ENCODE peak calls at places on chromosomes 6 and 20, in seven cellular contexts. U is Ammon's horn, R is uterus, O is lower leg skin, G is Right ventricle myocardium superior, P is neural progenitor cell, E is type B pancreatic cell. L is an unnamed sample.

GRCh38 chr6:11814819-11815218 is 36.2 kb upstream of the ADTRP start:
- DNase-seq in P (no peak), O (no peak), G (no peak), E (no peak), U (no peak), R (no peak), L (no peak)

GRCh38 chr20:36462440-36463211 is 78.7 kb upstream of the MYL9 start:
- DNase-seq in G (peak), R (peak), P (peak), U (peak), E (no peak), O (peak), L (peak)

GRCh38 chr6:109241199-109241598 is 141.1 kb downstream of the CD164 start:
- DNase-seq in U (no peak), O (no peak), R (no peak), E (no peak), P (no peak), G (no peak), L (no peak)

GRCh38 chr20:62367483-62368302 is 581 bp upstream of the LAMA5 start:
- DNase-seq in U (no peak), O (no peak), G (peak), P (peak), R (peak), E (no peak), L (peak)

GRCh38 chr6:154791561-154792317 is 58.5 kb downstream of the SCAF8 start:
- DNase-seq in P (no peak), U (no peak), E (no peak), O (no peak), G (no peak), R (no peak), L (no peak)

GRCh38 chr6:166672624-166673165 is 45.6 kb upstream of the RPS6KA2 start:
- DNase-seq in E (no peak), P (no peak), O (no peak), R (no peak), G (no peak), U (no peak), L (no peak)

GRCh38 chr6:144406796-144407195 is 121.7 kb downstream of the UTRN start:
- DNase-seq in G (no peak), O (no peak), E (no peak), U (no peak), R (no peak), P (no peak), L (no peak)

GRCh38 chr6:24451581-24452041 is 37.8 kb downstream of the GPLD1 start:
- DNase-seq in E (no peak), U (no peak), G (no peak), R (no peak), P (no peak), O (no peak), L (no peak)

GRCh38 chr6:158536891-158537798 is 22.7 kb upstream of the TMEM181 start:
- DNase-seq in G (no peak), E (no peak), P (peak), R (no peak), O (no peak), U (no peak), L (peak)

GRCh38 chr6:165636415-165637048 is 26.5 kb downstream of the PDE10A start:
- DNase-seq in R (no peak), G (no peak), P (peak), U (no peak), O (no peak), E (no peak), L (no peak)